ENCODE peak calls at places on chromosome 4, in four cellular contexts. B is activated CD4-positive, alpha-beta T cell treated with anti-CD3 and anti-CD28 coated beads for 24 hours; I is cerebellum; N is adrenal gland. Z is an unnamed sample.
A peak's percentile ranks its signal among the peaks of the same experiment; 100 is the strongest.

GRCh38 chr4:26067035-26067434 is 153.0 kb downstream of the SMIM20 start:
- DNase-seq in B (no peak), I (no peak), N (no peak), Z (no peak)

GRCh38 chr4:79030973-79031372 is 91.7 kb upstream of the PAQR3 start:
- DNase-seq in B (no peak), I (no peak), N (no peak), Z (no peak)

GRCh38 chr4:156889616-156890594 is 81.7 kb downstream of the PDGFC start:
- DNase-seq in B (no peak), I (no peak), N (peak; percentile 73), Z (no peak)

GRCh38 chr4:183499389-183499788 is 5.5 kb upstream of the ING2 start:
- DNase-seq in B (no peak), I (no peak), N (no peak), Z (no peak)

GRCh38 chr4:129322947-129323346 is 227.0 kb downstream of the C4orf33 start:
- DNase-seq in B (no peak), I (no peak), N (no peak), Z (no peak)

GRCh38 chr4:6250235-6250983 is 19.2 kb upstream of the WFS1 start:
- DNase-seq in B (no peak), I (peak; percentile 81), N (no peak), Z (peak; percentile 29)

GRCh38 chr4:85499573-85499972 is 24.6 kb downstream of the ARHGAP24 start:
- DNase-seq in B (no peak), I (no peak), N (no peak), Z (no peak)

GRCh38 chr4:47913858-47914218 is 545 bp downstream of the NFXL1 start:
- DNase-seq in B (peak; percentile 20), I (peak; percentile 37), N (peak; percentile 65), Z (no peak)

GRCh38 chr4:1464581-1465171 is 58.4 kb upstream of the NKX1-1 start:
- DNase-seq in B (no peak), I (no peak), N (no peak), Z (no peak)

GRCh38 chr4:141541851-141542250 is 94.5 kb upstream of the IL15 start:
- DNase-seq in B (no peak), I (no peak), N (no peak), Z (no peak)

GRCh38 chr4:110287130-110287529 is 88.7 kb upstream of the ELOVL6 start:
- DNase-seq in B (no peak), I (no peak), N (no peak), Z (no peak)

GRCh38 chr4:82047731-82048130 is 326.1 kb downstream of the HNRNPD start:
- DNase-seq in B (no peak), I (no peak), N (no peak), Z (no peak)

GRCh38 chr4:142236268-142236667 is 599.9 kb downstream of the IL15 start:
- DNase-seq in B (no peak), I (no peak), N (no peak), Z (no peak)

GRCh38 chr4:79087091-79087490 is 147.9 kb upstream of the PAQR3 start:
- DNase-seq in B (no peak), I (no peak), N (no peak), Z (no peak)

GRCh38 chr4:112029642-112030235 is 115.5 kb upstream of the FAM241A start:
- DNase-seq in B (no peak), I (no peak), N (no peak), Z (no peak)

GRCh38 chr4:86972997-86973396 is 38.2 kb downstream of the AFF1 start:
- DNase-seq in B (no peak), I (no peak), N (peak; percentile 56), Z (no peak)

GRCh38 chr4:159232465-159233106 is 129.7 kb downstream of the RAPGEF2 start:
- DNase-seq in B (no peak), I (no peak), N (no peak), Z (no peak)

GRCh38 chr4:139738846-139739613 is 73.4 kb downstream of the MGST2 start:
- DNase-seq in B (no peak), I (no peak), N (peak; percentile 47), Z (no peak)

GRCh38 chr4:169332595-169332994 is 61.8 kb upstream of the SH3RF1 start:
- DNase-seq in B (no peak), I (no peak), N (no peak), Z (no peak)

GRCh38 chr4:41349021-41349420 is 92.3 kb downstream of the UCHL1 start:
- DNase-seq in B (no peak), I (no peak), N (no peak), Z (no peak)

GRCh38 chr4:125736057-125736456 is 421.3 kb downstream of the FAT4 start:
- DNase-seq in B (no peak), I (no peak), N (no peak), Z (no peak)

GRCh38 chr4:141786921-141787320 is 150.5 kb downstream of the IL15 start:
- DNase-seq in B (no peak), I (no peak), N (no peak), Z (no peak)

GRCh38 chr4:183098080-183098722 is 856 bp upstream of the WWC2 start:
- DNase-seq in B (no peak), I (no peak), N (peak; percentile 65), Z (no peak)

GRCh38 chr4:26048378-26048882 is 134.4 kb downstream of the SMIM20 start:
- DNase-seq in B (no peak), I (no peak), N (peak; percentile 62), Z (no peak)

GRCh38 chr4:15930314-15930713 is 8.2 kb downstream of the FGFBP1 start:
- DNase-seq in B (no peak), I (no peak), N (no peak), Z (no peak)

GRCh38 chr4:99067617-99068016 is 21.0 kb downstream of the ADH5 start:
- DNase-seq in B (no peak), I (no peak), N (no peak), Z (no peak)

GRCh38 chr4:48420172-48420571 is 63.0 kb upstream of the SLC10A4 start:
- DNase-seq in B (no peak), I (no peak), N (no peak), Z (no peak)

GRCh38 chr4:33086351-33086900 is 2366.3 kb downstream of the PCDH7 start:
- DNase-seq in B (no peak), I (no peak), N (no peak), Z (no peak)

GRCh38 chr4:176150283-176150682 is 45.1 kb downstream of the SPATA4 start:
- DNase-seq in B (no peak), I (peak; percentile 29), N (no peak), Z (no peak)

Z was measured in NCI-H1048.